ENCODE peak calls at places on chromosomes 1 and 21, in four cellular contexts. One of them, this sample, is unnamed.

GRCh38 chr1:203673550-203674411 is 47.1 kb downstream of the ATP2B4 start:
- DNase-seq in heart left ventricle: peak
- DNase-seq in adrenal gland: peak
- DNase-seq in GM12878: no peak
- DNase-seq in this sample: peak

GRCh38 chr1:51636765-51637522 is 20.1 kb downstream of the OSBPL9 start:
- DNase-seq in heart left ventricle: no peak
- DNase-seq in adrenal gland: peak
- DNase-seq in GM12878: no peak
- DNase-seq in this sample: peak

GRCh38 chr1:216665381-216665780 is 57.8 kb downstream of the ESRRG start:
- DNase-seq in heart left ventricle: no peak
- DNase-seq in adrenal gland: no peak
- DNase-seq in GM12878: no peak
- DNase-seq in this sample: no peak

GRCh38 chr1:27589841-27590426 is 14.0 kb downstream of the AHDC1 start:
- DNase-seq in heart left ventricle: no peak
- DNase-seq in adrenal gland: peak
- DNase-seq in GM12878: no peak
- DNase-seq in this sample: peak

GRCh38 chr21:28138272-28138671 is 854.4 kb downstream of the LTN1 start:
- DNase-seq in heart left ventricle: no peak
- DNase-seq in adrenal gland: no peak
- DNase-seq in GM12878: no peak
- DNase-seq in this sample: no peak

GRCh38 chr1:28668191-28668955 is at the start of gene GMEB1:
- DNase-seq in heart left ventricle: peak
- DNase-seq in adrenal gland: peak
- DNase-seq in GM12878: peak
- DNase-seq in this sample: peak

GRCh38 chr1:157878059-157878458 is 36.5 kb upstream of the CD5L start:
- DNase-seq in heart left ventricle: no peak
- DNase-seq in adrenal gland: no peak
- DNase-seq in GM12878: no peak
- DNase-seq in this sample: no peak

GRCh38 chr1:42052300-42052699 is 100.9 kb upstream of the GUCA2B start:
- DNase-seq in heart left ventricle: no peak
- DNase-seq in adrenal gland: no peak
- DNase-seq in GM12878: no peak
- DNase-seq in this sample: no peak

GRCh38 chr1:77489910-77490309 is 192.5 kb downstream of the ZZZ3 start:
- DNase-seq in heart left ventricle: no peak
- DNase-seq in adrenal gland: no peak
- DNase-seq in GM12878: no peak
- DNase-seq in this sample: no peak

GRCh38 chr1:180907313-180908055 is 5.2 kb upstream of the KIAA1614 start:
- DNase-seq in heart left ventricle: no peak
- DNase-seq in adrenal gland: no peak
- DNase-seq in GM12878: no peak
- DNase-seq in this sample: no peak

GRCh38 chr21:46156678-46157077 is 1.3 kb upstream of the FTCD start:
- DNase-seq in heart left ventricle: peak
- DNase-seq in adrenal gland: no peak
- DNase-seq in GM12878: no peak
- DNase-seq in this sample: no peak

GRCh38 chr1:110196917-110197782 is 13.0 kb upstream of the KCNC4 start:
- DNase-seq in heart left ventricle: no peak
- DNase-seq in adrenal gland: peak
- DNase-seq in GM12878: no peak
- DNase-seq in this sample: no peak

GRCh38 chr21:15856813-15857212 is 127.0 kb downstream of the USP25 start:
- DNase-seq in heart left ventricle: no peak
- DNase-seq in adrenal gland: no peak
- DNase-seq in GM12878: no peak
- DNase-seq in this sample: no peak

GRCh38 chr1:77347646-77348045 is 65.8 kb downstream of the AK5 start:
- DNase-seq in heart left ventricle: no peak
- DNase-seq in adrenal gland: no peak
- DNase-seq in GM12878: no peak
- DNase-seq in this sample: no peak

GRCh38 chr1:86868477-86868876 is 45.4 kb downstream of the SELENOF start:
- DNase-seq in heart left ventricle: no peak
- DNase-seq in adrenal gland: no peak
- DNase-seq in GM12878: no peak
- DNase-seq in this sample: no peak

GRCh38 chr1:115088871-115089442 is 346 bp downstream of the TSPAN2 start:
- DNase-seq in heart left ventricle: no peak
- DNase-seq in adrenal gland: no peak
- DNase-seq in GM12878: no peak
- DNase-seq in this sample: no peak

GRCh38 chr1:197948926-197949899 is 32.0 kb downstream of the LHX9 start:
- DNase-seq in heart left ventricle: no peak
- DNase-seq in adrenal gland: no peak
- DNase-seq in GM12878: no peak
- DNase-seq in this sample: no peak

GRCh38 chr1:78716186-78716585 is 66.6 kb downstream of the IFI44 start:
- DNase-seq in heart left ventricle: no peak
- DNase-seq in adrenal gland: no peak
- DNase-seq in GM12878: no peak
- DNase-seq in this sample: no peak

GRCh38 chr1:238205045-238205662 is 314.4 kb upstream of the ZP4 start:
- DNase-seq in heart left ventricle: no peak
- DNase-seq in adrenal gland: no peak
- DNase-seq in GM12878: no peak
- DNase-seq in this sample: no peak

GRCh38 chr1:58778593-58778992 is 5.3 kb downstream of the JUN start:
- DNase-seq in heart left ventricle: no peak
- DNase-seq in adrenal gland: no peak
- DNase-seq in GM12878: no peak
- DNase-seq in this sample: no peak

GRCh38 chr1:58780586-58781452 is 3.0 kb downstream of the JUN start:
- DNase-seq in heart left ventricle: no peak
- DNase-seq in adrenal gland: no peak
- DNase-seq in GM12878: no peak
- DNase-seq in this sample: no peak

GRCh38 chr1:58779059-58779754 is 4.6 kb downstream of the JUN start:
- DNase-seq in heart left ventricle: no peak
- DNase-seq in adrenal gland: no peak
- DNase-seq in GM12878: no peak
- DNase-seq in this sample: no peak

GRCh38 chr1:58781541-58782307 is 2.1 kb downstream of the JUN start:
- DNase-seq in heart left ventricle: peak
- DNase-seq in adrenal gland: peak
- DNase-seq in GM12878: no peak
- DNase-seq in this sample: peak

DNA sequence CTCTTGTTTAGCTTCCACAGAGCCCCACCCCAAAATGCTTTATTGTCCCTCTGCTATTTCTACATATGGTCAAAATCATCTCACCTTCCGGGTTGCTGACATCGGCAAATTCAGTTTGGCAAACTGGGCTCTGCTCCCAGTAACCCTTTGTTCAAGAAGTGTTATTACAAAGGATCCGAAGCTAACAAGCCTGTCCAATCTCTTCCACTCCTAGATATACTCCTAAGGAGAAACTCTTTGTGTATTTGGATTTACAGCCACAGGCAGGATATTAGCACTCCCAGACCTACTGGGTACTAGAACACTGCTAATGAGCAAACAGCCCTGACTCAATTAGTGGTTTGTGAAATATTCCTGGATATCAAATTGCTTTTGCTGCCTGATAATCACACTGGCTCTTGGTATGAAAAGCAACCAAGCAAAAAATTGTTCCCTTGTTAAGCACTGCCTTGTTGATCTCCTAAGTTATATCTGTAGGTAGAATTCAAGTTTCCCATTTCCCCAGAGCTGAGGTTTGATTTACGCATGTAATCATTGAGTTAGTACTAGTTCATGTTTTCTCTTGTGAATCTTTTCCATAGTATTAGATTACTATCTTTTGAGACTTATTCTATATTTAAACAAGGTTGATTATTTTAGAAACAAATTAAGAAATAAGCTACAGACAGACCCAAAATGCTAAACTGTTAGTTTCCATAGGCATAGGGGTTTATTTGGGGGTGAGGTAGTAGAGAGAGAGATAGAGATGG is 3.8 kb downstream of the JUN start:
- DNase-seq in heart left ventricle: no peak
- DNase-seq in adrenal gland: no peak
- DNase-seq in GM12878: no peak
- DNase-seq in this sample: peak
- TF ChIP-seq POLR2A in heart left ventricle: no peak
- TF ChIP-seq POLR2A in adrenal gland: peak
- TF ChIP-seq POLR2A in GM12878: no peak
- TF ChIP-seq POLR2A in this sample: peak

DNA sequence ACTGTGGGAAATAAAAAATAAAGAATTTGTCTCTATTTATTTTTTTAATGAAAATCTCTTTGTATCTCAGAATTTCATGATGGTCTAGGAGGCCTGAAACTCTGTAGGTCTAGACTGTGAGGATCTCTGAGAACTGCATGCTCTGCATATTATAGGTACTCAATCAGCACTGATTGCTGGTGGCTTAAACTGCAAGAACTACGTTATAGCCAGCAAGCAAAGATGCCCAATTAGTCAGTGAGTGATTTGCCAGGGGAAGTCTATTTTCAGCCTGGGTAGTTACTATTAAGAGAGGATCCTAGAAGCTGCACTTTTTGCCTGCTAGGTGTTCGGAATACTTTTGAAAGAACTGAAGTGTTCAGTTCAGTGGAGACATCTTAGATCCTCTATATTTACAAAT is 87.4 kb downstream of the GPR52 start:
- DNase-seq in heart left ventricle: no peak
- DNase-seq in adrenal gland: no peak
- DNase-seq in GM12878: no peak
- DNase-seq in this sample: no peak
- TF ChIP-seq POLR2A in heart left ventricle: no peak
- TF ChIP-seq POLR2A in adrenal gland: no peak
- TF ChIP-seq POLR2A in GM12878: no peak
- TF ChIP-seq POLR2A in this sample: no peak

GRCh38 chr1:210371916-210372315 is 43.2 kb downstream of the HHAT start:
- DNase-seq in heart left ventricle: no peak
- DNase-seq in adrenal gland: no peak
- DNase-seq in GM12878: no peak
- DNase-seq in this sample: no peak
- TF ChIP-seq POLR2A in heart left ventricle: no peak
- TF ChIP-seq POLR2A in adrenal gland: no peak
- TF ChIP-seq POLR2A in GM12878: no peak
- TF ChIP-seq POLR2A in this sample: no peak

DNA sequence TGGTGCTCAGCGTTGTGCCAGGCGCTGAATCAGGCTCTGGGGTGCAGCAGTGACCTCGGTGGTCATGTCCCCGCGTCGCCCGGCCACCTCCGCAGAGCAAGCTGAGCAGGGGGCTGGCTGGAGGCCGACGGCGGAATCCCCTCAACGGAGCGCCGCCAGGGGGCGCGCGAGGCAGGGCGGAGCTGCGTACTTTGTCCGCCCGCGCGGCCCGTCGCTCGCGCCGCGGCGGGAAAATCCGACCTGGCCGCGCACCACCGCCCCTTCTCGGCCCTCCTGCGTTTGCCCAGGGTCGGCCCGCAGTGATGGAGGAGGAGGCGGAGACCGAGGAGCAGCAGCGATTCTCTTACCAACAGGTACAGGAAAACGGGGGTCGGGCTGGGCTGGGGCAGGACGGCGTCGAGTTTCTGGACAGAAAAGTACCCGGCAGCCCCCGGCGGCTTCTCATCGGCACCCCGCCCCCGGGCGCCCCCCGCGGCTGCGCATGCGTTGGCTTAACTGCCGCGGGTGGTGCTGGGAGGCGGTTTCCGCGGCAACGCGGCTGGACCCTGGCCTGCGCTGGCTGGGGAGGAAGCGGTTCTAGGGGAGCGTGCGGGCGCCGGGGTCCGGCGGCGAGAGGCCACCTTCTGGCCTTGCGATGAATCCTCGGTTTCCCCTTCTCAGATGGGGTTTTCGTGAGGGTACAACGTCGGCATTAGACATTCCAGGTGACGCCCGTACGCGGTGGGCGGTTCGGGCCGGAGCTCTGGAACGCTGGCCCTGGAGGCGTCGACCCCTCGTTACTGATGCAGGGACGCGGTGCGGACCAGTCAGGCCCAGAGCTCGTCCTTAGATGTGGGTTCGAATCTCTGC is at the start of gene CENPS:
- DNase-seq in heart left ventricle: peak
- DNase-seq in adrenal gland: peak
- DNase-seq in GM12878: peak
- DNase-seq in this sample: peak
- TF ChIP-seq POLR2A in heart left ventricle: no peak
- TF ChIP-seq POLR2A in adrenal gland: no peak
- TF ChIP-seq POLR2A in GM12878: peak
- TF ChIP-seq POLR2A in this sample: no peak

GRCh38 chr1:32241011-32241763 is 5.8 kb upstream of the FAM167B start:
- DNase-seq in heart left ventricle: peak
- DNase-seq in adrenal gland: peak
- DNase-seq in GM12878: no peak
- DNase-seq in this sample: peak
- TF ChIP-seq POLR2A in heart left ventricle: no peak
- TF ChIP-seq POLR2A in adrenal gland: peak
- TF ChIP-seq POLR2A in GM12878: peak
- TF ChIP-seq POLR2A in this sample: no peak

GRCh38 chr1:75981188-75981897 is 49.1 kb upstream of the ASB17 start:
- DNase-seq in heart left ventricle: no peak
- DNase-seq in adrenal gland: no peak
- DNase-seq in GM12878: no peak
- DNase-seq in this sample: no peak
- TF ChIP-seq POLR2A in heart left ventricle: no peak
- TF ChIP-seq POLR2A in adrenal gland: no peak
- TF ChIP-seq POLR2A in GM12878: no peak
- TF ChIP-seq POLR2A in this sample: no peak

GRCh38 chr1:156652131-156652991 is 10.4 kb downstream of the BCAN start:
- DNase-seq in heart left ventricle: no peak
- DNase-seq in adrenal gland: no peak
- DNase-seq in GM12878: no peak
- DNase-seq in this sample: no peak
- TF ChIP-seq POLR2A in heart left ventricle: no peak
- TF ChIP-seq POLR2A in adrenal gland: no peak
- TF ChIP-seq POLR2A in GM12878: no peak
- TF ChIP-seq POLR2A in this sample: no peak

GRCh38 chr1:224331326-224331725 is 1.4 kb upstream of the NVL start:
- DNase-seq in heart left ventricle: no peak
- DNase-seq in adrenal gland: no peak
- DNase-seq in GM12878: no peak
- DNase-seq in this sample: no peak

GRCh38 chr1:224329484-224329841 is 509 bp downstream of the NVL start:
- DNase-seq in heart left ventricle: no peak
- DNase-seq in adrenal gland: no peak
- DNase-seq in GM12878: no peak
- DNase-seq in this sample: no peak

GRCh38 chr1:224328644-224329043 is 1.3 kb downstream of the NVL start:
- DNase-seq in heart left ventricle: no peak
- DNase-seq in adrenal gland: no peak
- DNase-seq in GM12878: no peak
- DNase-seq in this sample: no peak

GRCh38 chr1:224331824-224332223 is 1.9 kb upstream of the NVL start:
- DNase-seq in heart left ventricle: no peak
- DNase-seq in adrenal gland: no peak
- DNase-seq in GM12878: no peak
- DNase-seq in this sample: no peak

GRCh38 chr1:224329842-224330753 is at the start of gene NVL:
- DNase-seq in heart left ventricle: peak
- DNase-seq in adrenal gland: peak
- DNase-seq in GM12878: peak
- DNase-seq in this sample: peak
- TF ChIP-seq POLR2A in heart left ventricle: no peak
- TF ChIP-seq POLR2A in adrenal gland: peak
- TF ChIP-seq POLR2A in GM12878: peak
- TF ChIP-seq POLR2A in this sample: peak

This sample was measured in sigmoid colon.